ENCODE peak calls at places on chromosomes 6 and 20, in five cellular contexts. O is A549, V is HepG2, Q is adrenal gland, T is tibial nerve. L is an unnamed sample.

GRCh38 chr6:132132420-132132819 is 181.2 kb upstream of the CCN2 start:
- DNase-seq in T (no peak), O (no peak), V (no peak), Q (no peak), L (no peak)

GRCh38 chr6:135535989-135536414 is 38.5 kb upstream of the AHI1 start:
- DNase-seq in Q (no peak), V (peak; percentile 40), O (peak; percentile 63), T (no peak), L (no peak)

GRCh38 chr6:1200706-1201105 is 111.2 kb upstream of the FOXQ1 start:
- DNase-seq in O (no peak), T (no peak), Q (no peak), V (peak; percentile 32), L (no peak)

GRCh38 chr6:36838896-36839818 is at the start of gene CPNE5:
- DNase-seq in V (no peak), T (no peak), Q (no peak), O (no peak), L (no peak)

GRCh38 chr20:62405108-62405980 is 1.7 kb downstream of the CABLES2 start:
- DNase-seq in O (peak; percentile 77), Q (peak; percentile 67), V (peak; percentile 65), T (peak; percentile 30), L (peak; percentile 56)

GRCh38 chr6:34511214-34511922 is 44.8 kb downstream of the SPDEF start:
- DNase-seq in O (no peak), Q (no peak), T (no peak), V (no peak), L (no peak)

GRCh38 chr6:163408352-163408991 is 6.0 kb upstream of the QKI start:
- DNase-seq in V (peak; percentile 91), T (no peak), O (peak; percentile 48), Q (no peak), L (no peak)

GRCh38 chr6:11258260-11259237 is 26.1 kb upstream of the NEDD9 start:
- DNase-seq in V (no peak), T (no peak), Q (no peak), O (no peak), L (peak; percentile 73)

GRCh38 chr6:87277123-87277522 is 45.3 kb upstream of the SMIM8 start:
- DNase-seq in O (peak; percentile 39), V (peak; percentile 22), T (no peak), Q (no peak), L (no peak)

GRCh38 chr6:157657754-157658153 is 165.3 kb upstream of the SNX9 start:
- DNase-seq in V (no peak), Q (no peak), O (no peak), T (no peak), L (no peak)

GRCh38 chr6:13431861-13432465 is 55.4 kb downstream of the GFOD1 start:
- DNase-seq in Q (no peak), T (no peak), O (peak; percentile 7), V (peak; percentile 45), L (no peak)

GRCh38 chr6:167907837-167908681 is 81.3 kb downstream of the AFDN start:
- DNase-seq in T (no peak), O (peak; percentile 37), V (peak; percentile 51), Q (no peak), L (no peak)

GRCh38 chr20:58795923-58796245 is 54.8 kb downstream of the GNAS-AS1 start:
- DNase-seq in T (no peak), Q (no peak), O (no peak), V (no peak), L (no peak)

GRCh38 chr20:40446868-40447267 is 242.2 kb downstream of the MAFB start:
- DNase-seq in Q (no peak), O (no peak), T (no peak), V (no peak), L (no peak)

GRCh38 chr6:107218142-107218541 is 102.8 kb upstream of the BEND3 start:
- DNase-seq in Q (no peak), O (no peak), T (no peak), V (no peak), L (no peak)

GRCh38 chr6:81451787-81452186 is 300.7 kb downstream of the TENT5A start:
- DNase-seq in V (peak; percentile 69), O (peak; percentile 60), Q (no peak), T (no peak), L (no peak)

GRCh38 chr20:58661298-58662141 is 10.4 kb downstream of the STX16 start:
- DNase-seq in V (no peak), O (no peak), T (no peak), Q (no peak), L (no peak)

GRCh38 chr20:3067139-3068009 is 4.0 kb upstream of the OXT start:
- DNase-seq in Q (peak; percentile 22), V (no peak), O (no peak), T (no peak), L (no peak)

GRCh38 chr20:5848711-5849505 is 98.7 kb downstream of the SHLD1 start:
- DNase-seq in T (no peak), O (no peak), V (no peak), Q (peak; percentile 64), L (no peak)

GRCh38 chr20:48283470-48284110 is 498.3 kb upstream of the SULF2 start:
- DNase-seq in Q (peak; percentile 44), V (peak; percentile 82), T (peak; percentile 43), O (peak; percentile 45), L (peak; percentile 59)

GRCh38 chr6:23106951-23107350 is 537.6 kb downstream of the HDGFL1 start:
- DNase-seq in O (no peak), T (no peak), V (no peak), Q (no peak), L (no peak)

GRCh38 chr6:38974389-38975133 is 74.0 kb upstream of the GLP1R start:
- DNase-seq in O (no peak), Q (no peak), V (no peak), T (no peak), L (no peak)

GRCh38 chr20:43752051-43752360 is 25.2 kb upstream of the GTSF1L start:
- DNase-seq in T (no peak), V (no peak), Q (no peak), O (no peak), L (no peak)

GRCh38 chr6:133646021-133646682 is 242.8 kb upstream of the TCF21 start:
- DNase-seq in O (peak; percentile 55), Q (no peak), T (no peak), V (no peak), L (no peak)

GRCh38 chr20:33814238-33814712 is 3.1 kb downstream of the CHMP4B start:
- DNase-seq in O (no peak), V (no peak), Q (no peak), T (no peak), L (no peak)

GRCh38 chr20:33810885-33811762 is at the start of gene CHMP4B:
- DNase-seq in T (peak; percentile 99), Q (peak; percentile 99), O (peak; percentile 98), V (peak; percentile 99), L (peak; percentile 99)

GRCh38 chr20:33808388-33808787 is 2.8 kb upstream of the CHMP4B start:
- DNase-seq in O (no peak), Q (no peak), T (no peak), V (no peak), L (no peak)

GRCh38 chr20:33812673-33813462 is 1.7 kb downstream of the CHMP4B start:
- DNase-seq in T (no peak), V (peak; percentile 91), Q (no peak), O (no peak), L (no peak)

GRCh38 chr20:33811763-33812672 is 870 bp downstream of the CHMP4B start:
- DNase-seq in T (peak; percentile 42), O (peak; percentile 62), Q (peak; percentile 88), V (peak; percentile 66), L (peak; percentile 60)
- TF ChIP-seq POLR2A in T (no peak), O (no peak), Q (no peak), V (peak; percentile 41), L (peak; percentile 53)

GRCh38 chr6:170290306-170291128 is at the start of gene DLL1:
- DNase-seq in V (no peak), T (no peak), O (no peak), Q (peak; percentile 74), L (peak; percentile 76)
- H3K4me3 ChIP-seq in V (peak within 1 kb of the TSS; percentile 55), T (peak within 1 kb of the TSS; percentile 48), O (peak within 1 kb of the TSS; percentile 62), Q (peak within 1 kb of the TSS; percentile 93), L (peak within 1 kb of the TSS; percentile 68)

DNA sequence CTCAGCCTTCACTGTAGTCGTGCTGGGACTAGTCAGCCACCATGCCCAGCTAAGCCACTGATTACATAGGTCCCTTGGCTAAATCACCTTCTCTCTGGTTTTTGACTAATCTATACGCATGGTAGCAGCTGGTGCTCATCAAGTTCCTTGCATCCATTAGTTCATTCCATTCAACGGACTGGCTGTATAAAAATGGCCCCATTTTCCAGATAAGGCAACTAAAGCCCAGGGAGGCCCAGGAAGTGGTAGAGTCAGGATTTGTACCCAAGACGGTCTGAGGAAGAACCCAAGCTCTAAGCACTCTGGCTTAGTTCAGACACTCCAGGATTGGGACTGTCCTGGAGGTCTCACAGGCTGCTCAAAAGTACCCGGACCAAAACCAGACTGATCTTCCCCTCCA is 4.9 kb downstream of the E2F1 start:
- DNase-seq in T (no peak), V (no peak), O (no peak), Q (no peak), L (no peak)
- H3K4me1 ChIP-seq in T (no peaks in the 10 kb centered on the region), V (peaks cover 19% of the 10 kb centered on the region), O (peaks cover 20% of the 10 kb centered on the region), Q (peaks cover 4% of the 10 kb centered on the region), L (peaks cover 21% of the 10 kb centered on the region)

GRCh38 chr6:113632220-113632864 is 224.8 kb upstream of the MARCKS start:
- DNase-seq in O (peak; percentile 77), V (peak; percentile 78), T (no peak), Q (peak; percentile 76), L (no peak)
- TF ChIP-seq POLR2A in O (no peak), V (no peak), T (no peak), Q (no peak), L (peak; percentile 31)

DNA sequence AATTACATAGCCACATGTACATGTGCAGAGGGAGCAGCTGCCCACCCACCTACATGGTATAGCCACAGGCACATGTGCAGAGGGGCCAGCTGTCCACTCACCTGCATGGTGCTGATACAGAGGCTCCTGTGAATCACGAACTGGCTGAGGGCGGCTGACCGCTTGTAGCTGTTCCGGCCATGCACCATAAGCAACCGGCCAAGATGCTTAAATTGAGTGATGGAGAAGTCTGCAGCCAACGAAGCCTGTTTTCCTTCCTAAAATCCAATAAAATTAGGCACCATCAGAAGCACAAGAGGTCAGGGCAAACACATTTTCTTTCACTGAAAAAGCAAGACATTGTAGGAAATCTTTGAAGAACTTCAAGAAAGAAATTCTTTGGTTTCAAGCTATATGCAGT is 71.1 kb upstream of the NFATC2 start:
- DNase-seq in T (no peak), V (no peak), Q (no peak), O (no peak), L (no peak)
- H3K4me3 ChIP-seq in T (no peak overlapping the region), V (no peak overlapping the region), Q (no peak overlapping the region), O (no peak overlapping the region), L (no peak overlapping the region)

L was measured in Peyer's patch.